ENCODE peak calls at places on chromosomes 6 and 20, in five cellular contexts. One of them, this sample, is unnamed.

GRCh38 chr6:93784794-93785757 is 365.7 kb upstream of the EPHA7 start:
- DNase-seq in IMR-90: no peak
- DNase-seq in neuronal stem cell: no peak
- DNase-seq in H1: no peak
- DNase-seq in mesenchymal stem cell: peak
- DNase-seq in this sample: no peak

GRCh38 chr20:768426-768978 is at the start of gene SLC52A3:
- DNase-seq in IMR-90: no peak
- DNase-seq in neuronal stem cell: no peak
- DNase-seq in H1: peak
- DNase-seq in mesenchymal stem cell: no peak
- DNase-seq in this sample: peak

GRCh38 chr20:40636486-40636885 is 52.5 kb downstream of the MAFB start:
- DNase-seq in IMR-90: no peak
- DNase-seq in neuronal stem cell: no peak
- DNase-seq in H1: no peak
- DNase-seq in mesenchymal stem cell: no peak
- DNase-seq in this sample: no peak

GRCh38 chr6:157066781-157067491 is 256.4 kb downstream of the TMEM242 start:
- DNase-seq in IMR-90: peak
- DNase-seq in neuronal stem cell: no peak
- DNase-seq in H1: no peak
- DNase-seq in mesenchymal stem cell: peak
- DNase-seq in this sample: no peak

GRCh38 chr20:59645761-59646171 is 41.4 kb downstream of the PHACTR3 start:
- DNase-seq in IMR-90: no peak
- DNase-seq in neuronal stem cell: no peak
- DNase-seq in H1: no peak
- DNase-seq in mesenchymal stem cell: no peak
- DNase-seq in this sample: peak

GRCh38 chr6:151716446-151717047 is 90.9 kb upstream of the ESR1 start:
- DNase-seq in IMR-90: no peak
- DNase-seq in neuronal stem cell: no peak
- DNase-seq in H1: no peak
- DNase-seq in mesenchymal stem cell: no peak
- DNase-seq in this sample: peak

GRCh38 chr6:142886431-142887170 is 58.4 kb downstream of the HIVEP2 start:
- DNase-seq in IMR-90: peak
- DNase-seq in neuronal stem cell: no peak
- DNase-seq in H1: no peak
- DNase-seq in mesenchymal stem cell: peak
- DNase-seq in this sample: no peak

GRCh38 chr6:5626727-5627426 is 365.6 kb downstream of the FARS2 start:
- DNase-seq in IMR-90: no peak
- DNase-seq in neuronal stem cell: no peak
- DNase-seq in H1: no peak
- DNase-seq in mesenchymal stem cell: no peak
- DNase-seq in this sample: no peak

GRCh38 chr20:50027611-50028105 is 44.9 kb downstream of the SNAI1 start:
- DNase-seq in IMR-90: peak
- DNase-seq in neuronal stem cell: no peak
- DNase-seq in H1: no peak
- DNase-seq in mesenchymal stem cell: peak
- DNase-seq in this sample: no peak

GRCh38 chr6:157240960-157241311 is 82.4 kb downstream of the TMEM242 start:
- DNase-seq in IMR-90: no peak
- DNase-seq in neuronal stem cell: no peak
- DNase-seq in H1: no peak
- DNase-seq in mesenchymal stem cell: no peak
- DNase-seq in this sample: no peak

GRCh38 chr6:90338409-90338808 is 41.8 kb upstream of the BACH2 start:
- DNase-seq in IMR-90: peak
- DNase-seq in neuronal stem cell: no peak
- DNase-seq in H1: no peak
- DNase-seq in mesenchymal stem cell: peak
- DNase-seq in this sample: no peak

GRCh38 chr20:1505871-1506270 is 14.7 kb upstream of the SIRPB2 start:
- DNase-seq in IMR-90: no peak
- DNase-seq in neuronal stem cell: no peak
- DNase-seq in H1: no peak
- DNase-seq in mesenchymal stem cell: no peak
- DNase-seq in this sample: no peak

GRCh38 chr6:148175511-148176188 is 167.0 kb upstream of the SASH1 start:
- DNase-seq in IMR-90: peak
- DNase-seq in neuronal stem cell: no peak
- DNase-seq in H1: no peak
- DNase-seq in mesenchymal stem cell: no peak
- DNase-seq in this sample: no peak

GRCh38 chr6:14732845-14733757 is 512.8 kb upstream of the JARID2 start:
- DNase-seq in IMR-90: peak
- DNase-seq in neuronal stem cell: no peak
- DNase-seq in H1: peak
- DNase-seq in mesenchymal stem cell: peak
- DNase-seq in this sample: peak

GRCh38 chr6:5466459-5466858 is 205.1 kb downstream of the FARS2 start:
- DNase-seq in IMR-90: peak
- DNase-seq in neuronal stem cell: no peak
- DNase-seq in H1: no peak
- DNase-seq in mesenchymal stem cell: peak
- DNase-seq in this sample: no peak

GRCh38 chr6:20915150-20915549 is 380.9 kb downstream of the CDKAL1 start:
- DNase-seq in IMR-90: no peak
- DNase-seq in neuronal stem cell: no peak
- DNase-seq in H1: no peak
- DNase-seq in mesenchymal stem cell: no peak
- DNase-seq in this sample: no peak

GRCh38 chr6:47476794-47477496 is 644 bp upstream of the CD2AP start:
- DNase-seq in IMR-90: no peak
- DNase-seq in neuronal stem cell: no peak
- DNase-seq in H1: no peak
- DNase-seq in mesenchymal stem cell: no peak
- DNase-seq in this sample: no peak

GRCh38 chr6:117481926-117482239 is 591 bp upstream of the DCBLD1 start:
- DNase-seq in IMR-90: no peak
- DNase-seq in neuronal stem cell: no peak
- DNase-seq in H1: no peak
- DNase-seq in mesenchymal stem cell: no peak
- DNase-seq in this sample: no peak

GRCh38 chr6:83221302-83221701 is 28.1 kb downstream of the RWDD2A start:
- DNase-seq in IMR-90: peak
- DNase-seq in neuronal stem cell: no peak
- DNase-seq in H1: no peak
- DNase-seq in mesenchymal stem cell: peak
- DNase-seq in this sample: no peak

GRCh38 chr6:6712258-6712978 is 123.9 kb downstream of the LY86 start:
- DNase-seq in IMR-90: peak
- DNase-seq in neuronal stem cell: no peak
- DNase-seq in H1: no peak
- DNase-seq in mesenchymal stem cell: peak
- DNase-seq in this sample: no peak

GRCh38 chr20:63572788-63573738 is 976 bp downstream of the HELZ2 start:
- DNase-seq in IMR-90: no peak
- DNase-seq in neuronal stem cell: no peak
- DNase-seq in H1: no peak
- DNase-seq in mesenchymal stem cell: peak
- DNase-seq in this sample: peak

GRCh38 chr6:131831392-131831791 is 23.6 kb downstream of the ENPP1 start:
- DNase-seq in IMR-90: peak
- DNase-seq in neuronal stem cell: no peak
- DNase-seq in H1: no peak
- DNase-seq in mesenchymal stem cell: peak
- DNase-seq in this sample: no peak

GRCh38 chr20:63598479-63599395 is 24.7 kb upstream of the HELZ2 start:
- DNase-seq in IMR-90: no peak
- DNase-seq in neuronal stem cell: no peak
- DNase-seq in H1: no peak
- DNase-seq in mesenchymal stem cell: no peak
- DNase-seq in this sample: no peak

GRCh38 chr6:152746172-152746553 is 4.4 kb upstream of the VIP start:
- DNase-seq in IMR-90: peak
- DNase-seq in neuronal stem cell: no peak
- DNase-seq in H1: no peak
- DNase-seq in mesenchymal stem cell: peak
- DNase-seq in this sample: no peak

GRCh38 chr6:23349521-23350147 is 776.4 kb upstream of the NRSN1 start:
- DNase-seq in IMR-90: peak
- DNase-seq in neuronal stem cell: no peak
- DNase-seq in H1: no peak
- DNase-seq in mesenchymal stem cell: peak
- DNase-seq in this sample: no peak

GRCh38 chr6:28159029-28159607 is 17.4 kb downstream of the ZKSCAN8 start:
- DNase-seq in IMR-90: no peak
- DNase-seq in neuronal stem cell: no peak
- DNase-seq in H1: no peak
- DNase-seq in mesenchymal stem cell: no peak
- DNase-seq in this sample: no peak

GRCh38 chr20:1757072-1757471 is 99.5 kb upstream of the SIRPG start:
- DNase-seq in IMR-90: no peak
- DNase-seq in neuronal stem cell: no peak
- DNase-seq in H1: no peak
- DNase-seq in mesenchymal stem cell: peak
- DNase-seq in this sample: no peak

GRCh38 chr6:148501178-148501590 is 158.5 kb downstream of the SASH1 start:
- DNase-seq in IMR-90: peak
- DNase-seq in neuronal stem cell: no peak
- DNase-seq in H1: no peak
- DNase-seq in mesenchymal stem cell: peak
- DNase-seq in this sample: no peak

GRCh38 chr6:57097596-57097995 is 7.6 kb downstream of the ZNF451 start:
- DNase-seq in IMR-90: peak
- DNase-seq in neuronal stem cell: no peak
- DNase-seq in H1: no peak
- DNase-seq in mesenchymal stem cell: peak
- DNase-seq in this sample: no peak

GRCh38 chr20:50380697-50381040 is 129.5 kb upstream of the PTPN1 start:
- DNase-seq in IMR-90: peak
- DNase-seq in neuronal stem cell: no peak
- DNase-seq in H1: no peak
- DNase-seq in mesenchymal stem cell: peak
- DNase-seq in this sample: no peak

GRCh38 chr20:49562341-49563014 is 5.5 kb downstream of the PTGIS start:
- DNase-seq in IMR-90: peak
- DNase-seq in neuronal stem cell: no peak
- DNase-seq in H1: no peak
- DNase-seq in mesenchymal stem cell: peak
- DNase-seq in this sample: peak

DNA sequence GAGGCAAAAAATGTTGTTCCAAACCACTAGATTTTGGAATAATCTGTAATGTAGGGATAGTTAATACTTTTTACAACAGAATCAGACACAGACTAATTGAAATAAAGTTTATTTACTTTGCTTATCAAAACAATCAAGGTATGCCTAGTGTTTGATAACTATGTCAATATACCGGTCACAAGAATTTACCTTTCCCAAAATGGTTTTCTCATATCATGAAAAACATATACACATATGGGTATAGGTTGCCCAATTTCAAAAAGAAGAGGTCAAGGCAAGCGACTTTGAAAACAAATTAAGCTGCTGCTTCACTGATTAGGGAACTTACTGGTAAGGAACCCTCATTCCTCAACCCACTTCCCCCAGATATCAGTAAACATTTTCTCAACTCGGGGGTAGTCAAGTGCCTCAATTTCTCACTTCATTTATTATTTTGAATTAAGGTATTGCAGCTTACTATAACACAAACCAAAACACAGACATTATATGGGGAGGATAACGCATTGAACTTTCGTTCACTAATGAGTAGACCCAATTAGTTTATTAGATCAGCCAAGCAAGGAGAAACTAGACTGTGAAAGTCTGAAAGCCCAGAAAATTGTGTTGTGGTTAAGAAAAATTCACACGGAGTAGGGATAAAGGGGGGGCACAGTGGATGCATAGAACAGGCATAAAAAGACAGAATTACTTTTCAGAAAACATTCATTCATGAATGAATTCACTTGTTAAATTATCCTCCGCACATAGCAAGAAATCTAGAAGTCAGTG is 9.0 kb upstream of the ELOVL5 start:
- DNase-seq in IMR-90: no peak
- DNase-seq in neuronal stem cell: no peak
- DNase-seq in H1: no peak
- DNase-seq in mesenchymal stem cell: no peak
- DNase-seq in this sample: no peak
- H2BK15ac ChIP-seq in IMR-90: no peak
- H2BK15ac ChIP-seq in neuronal stem cell: no peak
- H2BK15ac ChIP-seq in H1: no peak
- H2BK15ac ChIP-seq in mesenchymal stem cell: no peak
- H2BK15ac ChIP-seq in this sample: no peak

DNA sequence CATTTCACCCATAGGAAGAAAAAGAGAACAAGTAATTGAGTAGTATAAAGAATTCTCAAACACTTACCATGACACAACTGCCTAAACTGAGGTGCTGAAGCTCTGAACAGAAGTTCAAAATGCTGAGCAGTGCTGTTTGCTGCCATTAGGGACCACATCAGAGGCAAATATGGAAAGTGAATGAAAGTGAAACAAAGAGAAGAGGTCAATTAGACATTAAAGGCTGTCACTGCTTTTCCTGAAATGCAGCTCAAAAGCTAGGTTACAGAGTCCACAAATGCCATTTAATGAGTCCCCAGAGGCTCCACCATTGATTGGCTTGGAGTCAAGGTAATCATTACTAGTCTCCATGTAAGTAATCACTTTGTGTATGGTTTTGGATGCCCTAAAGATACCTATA is 46.1 kb downstream of the POU3F2 start:
- DNase-seq in IMR-90: no peak
- DNase-seq in neuronal stem cell: no peak
- DNase-seq in H1: no peak
- DNase-seq in mesenchymal stem cell: no peak
- DNase-seq in this sample: no peak
- H2AFZ ChIP-seq in IMR-90: no peak
- H2AFZ ChIP-seq in neuronal stem cell: no peak
- H2AFZ ChIP-seq in H1: no peak
- H2AFZ ChIP-seq in mesenchymal stem cell: no peak
- H2AFZ ChIP-seq in this sample: no peak

GRCh38 chr6:70667711-70668498 is at the start of gene SMAP1:
- DNase-seq in IMR-90: peak
- DNase-seq in neuronal stem cell: peak
- DNase-seq in H1: peak
- DNase-seq in mesenchymal stem cell: peak
- DNase-seq in this sample: peak
- H4K8ac ChIP-seq in IMR-90: peak
- H4K8ac ChIP-seq in neuronal stem cell: no peak
- H4K8ac ChIP-seq in H1: peak
- H4K8ac ChIP-seq in mesenchymal stem cell: peak
- H4K8ac ChIP-seq in this sample: no peak

DNA sequence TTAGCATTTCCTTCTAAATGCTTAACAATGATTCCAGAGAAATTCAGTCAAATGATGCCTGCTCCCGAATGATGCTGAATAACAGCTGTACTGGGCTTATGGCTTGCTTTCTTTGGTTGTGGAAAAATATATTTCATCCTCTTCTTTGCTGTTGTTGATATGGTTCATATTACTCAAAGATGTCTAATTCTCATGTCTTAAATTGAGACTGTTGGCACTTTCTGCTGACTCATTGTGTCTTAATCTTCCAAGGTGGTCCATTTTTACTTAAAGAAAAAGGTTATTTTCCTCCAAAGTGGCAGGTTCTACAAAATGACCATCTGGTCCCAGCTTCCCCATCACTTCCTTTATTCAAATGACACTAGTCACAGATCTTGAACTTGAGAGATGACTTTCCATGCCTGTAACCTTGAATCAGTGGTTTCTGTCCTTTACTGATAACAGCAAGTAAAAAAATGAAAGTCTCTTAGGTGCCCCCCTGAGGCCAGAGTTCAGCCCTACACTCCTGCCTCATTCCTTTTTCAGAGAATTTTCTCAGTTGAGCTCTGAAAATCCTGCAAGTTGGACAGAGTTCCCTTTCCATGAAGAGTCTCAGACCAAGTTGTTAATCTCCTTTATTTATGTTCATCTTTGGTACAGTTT is 6.9 kb downstream of the SNAP25 start:
- DNase-seq in IMR-90: no peak
- DNase-seq in neuronal stem cell: no peak
- DNase-seq in H1: no peak
- DNase-seq in mesenchymal stem cell: no peak
- DNase-seq in this sample: no peak
- H2BK15ac ChIP-seq in IMR-90: no peak
- H2BK15ac ChIP-seq in neuronal stem cell: no peak
- H2BK15ac ChIP-seq in H1: no peak
- H2BK15ac ChIP-seq in mesenchymal stem cell: no peak
- H2BK15ac ChIP-seq in this sample: no peak

This sample was measured in H9.